ENCODE peak calls at places on chromosome 1, in nine cellular contexts. One of them, this sample, is unnamed.

GRCh38 chr1:164611754-164612642 is 53.0 kb downstream of the PBX1 start:
- DNase-seq in hepatocyte: peak; percentile 54
- DNase-seq in PC-3: peak; percentile 93
- DNase-seq in GM23338: peak; percentile 71
- DNase-seq in OCI-LY7: no peak
- DNase-seq in MM.1S: no peak
- DNase-seq in HCT116: peak; percentile 71
- DNase-seq in neural progenitor cell: peak; percentile 69
- DNase-seq in SK-N-SH: peak; percentile 16
- DNase-seq in this sample: peak; percentile 57

GRCh38 chr1:223031690-223032601 is 111.1 kb downstream of the TLR5 start:
- DNase-seq in hepatocyte: no peak
- DNase-seq in PC-3: peak; percentile 50
- DNase-seq in GM23338: no peak
- DNase-seq in OCI-LY7: no peak
- DNase-seq in MM.1S: no peak
- DNase-seq in HCT116: no peak
- DNase-seq in neural progenitor cell: no peak
- DNase-seq in SK-N-SH: no peak
- DNase-seq in this sample: peak; percentile 96

GRCh38 chr1:240337795-240338194 is 246.1 kb downstream of the FMN2 start:
- DNase-seq in hepatocyte: peak; percentile 63
- DNase-seq in PC-3: no peak
- DNase-seq in GM23338: no peak
- DNase-seq in OCI-LY7: no peak
- DNase-seq in MM.1S: no peak
- DNase-seq in HCT116: no peak
- DNase-seq in neural progenitor cell: no peak
- DNase-seq in SK-N-SH: peak; percentile 5
- DNase-seq in this sample: peak; percentile 94

GRCh38 chr1:180027949-180028445 is 73.4 kb downstream of the CEP350 start:
- DNase-seq in hepatocyte: no peak
- DNase-seq in PC-3: peak; percentile 37
- DNase-seq in GM23338: no peak
- DNase-seq in OCI-LY7: no peak
- DNase-seq in MM.1S: no peak
- DNase-seq in HCT116: no peak
- DNase-seq in neural progenitor cell: no peak
- DNase-seq in SK-N-SH: no peak
- DNase-seq in this sample: peak; percentile 88

GRCh38 chr1:197976368-197976767 is 59.2 kb downstream of the LHX9 start:
- DNase-seq in hepatocyte: no peak
- DNase-seq in PC-3: peak; percentile 63
- DNase-seq in GM23338: no peak
- DNase-seq in OCI-LY7: no peak
- DNase-seq in MM.1S: no peak
- DNase-seq in HCT116: no peak
- DNase-seq in neural progenitor cell: no peak
- DNase-seq in SK-N-SH: no peak
- DNase-seq in this sample: no peak

GRCh38 chr1:34590211-34590623 is 164.6 kb upstream of the GJB5 start:
- DNase-seq in hepatocyte: peak; percentile 87
- DNase-seq in PC-3: peak; percentile 85
- DNase-seq in GM23338: peak; percentile 54
- DNase-seq in OCI-LY7: no peak
- DNase-seq in MM.1S: no peak
- DNase-seq in HCT116: peak; percentile 19
- DNase-seq in neural progenitor cell: peak; percentile 33
- DNase-seq in SK-N-SH: peak; percentile 43
- DNase-seq in this sample: peak; percentile 16

GRCh38 chr1:186050360-186050759 is 316.2 kb downstream of the HMCN1 start:
- DNase-seq in hepatocyte: no peak
- DNase-seq in PC-3: peak; percentile 79
- DNase-seq in GM23338: no peak
- DNase-seq in OCI-LY7: no peak
- DNase-seq in MM.1S: no peak
- DNase-seq in HCT116: no peak
- DNase-seq in neural progenitor cell: no peak
- DNase-seq in SK-N-SH: no peak
- DNase-seq in this sample: peak; percentile 57

GRCh38 chr1:206467915-206468314 is 2.4 kb upstream of the IKBKE start:
- DNase-seq in hepatocyte: no peak
- DNase-seq in PC-3: no peak
- DNase-seq in GM23338: no peak
- DNase-seq in OCI-LY7: peak; percentile 78
- DNase-seq in MM.1S: no peak
- DNase-seq in HCT116: no peak
- DNase-seq in neural progenitor cell: no peak
- DNase-seq in SK-N-SH: no peak
- DNase-seq in this sample: no peak

GRCh38 chr1:109928591-109929111 is 18.0 kb downstream of the CSF1 start:
- DNase-seq in hepatocyte: peak; percentile 37
- DNase-seq in PC-3: no peak
- DNase-seq in GM23338: no peak
- DNase-seq in OCI-LY7: no peak
- DNase-seq in MM.1S: no peak
- DNase-seq in HCT116: no peak
- DNase-seq in neural progenitor cell: no peak
- DNase-seq in SK-N-SH: no peak
- DNase-seq in this sample: peak; percentile 53

GRCh38 chr1:236854602-236854978 is 59.5 kb downstream of the MTR start:
- DNase-seq in hepatocyte: no peak
- DNase-seq in PC-3: peak; percentile 68
- DNase-seq in GM23338: no peak
- DNase-seq in OCI-LY7: no peak
- DNase-seq in MM.1S: no peak
- DNase-seq in HCT116: no peak
- DNase-seq in neural progenitor cell: no peak
- DNase-seq in SK-N-SH: no peak
- DNase-seq in this sample: peak; percentile 70

GRCh38 chr1:117210386-117210785 is 341 bp downstream of the VTCN1 start:
- DNase-seq in hepatocyte: no peak
- DNase-seq in PC-3: no peak
- DNase-seq in GM23338: no peak
- DNase-seq in OCI-LY7: no peak
- DNase-seq in MM.1S: no peak
- DNase-seq in HCT116: no peak
- DNase-seq in neural progenitor cell: no peak
- DNase-seq in SK-N-SH: no peak
- DNase-seq in this sample: no peak

GRCh38 chr1:119712342-119713038 is 756 bp downstream of the PHGDH start:
- DNase-seq in hepatocyte: peak; percentile 92
- DNase-seq in PC-3: peak; percentile 66
- DNase-seq in GM23338: peak; percentile 94
- DNase-seq in OCI-LY7: peak; percentile 88
- DNase-seq in MM.1S: peak; percentile 30
- DNase-seq in HCT116: peak; percentile 19
- DNase-seq in neural progenitor cell: peak; percentile 89
- DNase-seq in SK-N-SH: peak; percentile 90
- DNase-seq in this sample: peak; percentile 96

GRCh38 chr1:230029244-230029643 is 37.8 kb upstream of the GALNT2 start:
- DNase-seq in hepatocyte: no peak
- DNase-seq in PC-3: no peak
- DNase-seq in GM23338: peak; percentile 42
- DNase-seq in OCI-LY7: no peak
- DNase-seq in MM.1S: no peak
- DNase-seq in HCT116: no peak
- DNase-seq in neural progenitor cell: no peak
- DNase-seq in SK-N-SH: no peak
- DNase-seq in this sample: no peak

GRCh38 chr1:117930484-117930883 is 945 bp downstream of the WDR3 start:
- DNase-seq in hepatocyte: no peak
- DNase-seq in PC-3: no peak
- DNase-seq in GM23338: peak; percentile 5
- DNase-seq in OCI-LY7: no peak
- DNase-seq in MM.1S: no peak
- DNase-seq in HCT116: no peak
- DNase-seq in neural progenitor cell: peak; percentile 4
- DNase-seq in SK-N-SH: peak; percentile 4
- DNase-seq in this sample: peak; percentile 41

GRCh38 chr1:68346192-68346808 is 103.5 kb downstream of the RPE65 start:
- DNase-seq in hepatocyte: peak; percentile 13
- DNase-seq in PC-3: peak; percentile 58
- DNase-seq in GM23338: peak; percentile 50
- DNase-seq in OCI-LY7: peak; percentile 29
- DNase-seq in MM.1S: peak; percentile 27
- DNase-seq in HCT116: peak; percentile 45
- DNase-seq in neural progenitor cell: peak; percentile 33
- DNase-seq in SK-N-SH: peak; percentile 19
- DNase-seq in this sample: peak; percentile 49

DNA sequence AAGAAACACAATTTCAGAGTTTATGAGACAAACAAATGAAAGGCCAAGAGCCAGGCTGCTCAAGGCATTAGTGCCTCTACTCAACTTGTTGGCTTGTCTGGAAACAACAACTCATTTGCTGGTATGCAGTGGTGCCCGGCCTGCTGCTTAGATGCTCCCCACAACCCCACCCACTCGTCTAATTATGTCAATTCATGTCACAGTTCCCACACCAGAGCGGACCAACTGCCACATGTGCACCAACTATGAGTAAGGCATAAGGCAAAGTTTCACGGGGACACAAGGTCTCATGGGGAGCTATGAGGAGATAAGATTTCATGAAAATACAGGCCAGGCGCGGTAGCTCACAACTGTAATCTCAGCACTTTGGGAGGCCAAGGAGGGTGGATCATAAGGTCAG is 34.5 kb upstream of the LRRC38 start:
- DNase-seq in hepatocyte: no peak
- DNase-seq in PC-3: no peak
- DNase-seq in GM23338: no peak
- DNase-seq in OCI-LY7: no peak
- DNase-seq in MM.1S: no peak
- DNase-seq in HCT116: no peak
- DNase-seq in neural progenitor cell: no peak
- DNase-seq in SK-N-SH: no peak
- DNase-seq in this sample: no peak
- TF ChIP-seq EZH2phosphoT487 in hepatocyte: no peak
- TF ChIP-seq EZH2phosphoT487 in PC-3: no peak
- TF ChIP-seq EZH2phosphoT487 in GM23338: no peak
- TF ChIP-seq EZH2phosphoT487 in OCI-LY7: no peak
- TF ChIP-seq EZH2phosphoT487 in MM.1S: no peak
- TF ChIP-seq EZH2phosphoT487 in HCT116: no peak
- TF ChIP-seq EZH2phosphoT487 in neural progenitor cell: no peak
- TF ChIP-seq EZH2phosphoT487 in SK-N-SH: no peak
- TF ChIP-seq EZH2phosphoT487 in this sample: no peak

GRCh38 chr1:17075470-17076255 is 21.8 kb upstream of the SDHB start:
- DNase-seq in hepatocyte: peak; percentile 72
- DNase-seq in PC-3: peak; percentile 72
- DNase-seq in GM23338: peak; percentile 84
- DNase-seq in OCI-LY7: peak; percentile 35
- DNase-seq in MM.1S: peak; percentile 57
- DNase-seq in HCT116: peak; percentile 18
- DNase-seq in neural progenitor cell: peak; percentile 79
- DNase-seq in SK-N-SH: no peak
- DNase-seq in this sample: peak; percentile 36
- TF ChIP-seq EZH2phosphoT487 in hepatocyte: no peak
- TF ChIP-seq EZH2phosphoT487 in PC-3: no peak
- TF ChIP-seq EZH2phosphoT487 in GM23338: no peak
- TF ChIP-seq EZH2phosphoT487 in OCI-LY7: no peak
- TF ChIP-seq EZH2phosphoT487 in MM.1S: no peak
- TF ChIP-seq EZH2phosphoT487 in HCT116: no peak
- TF ChIP-seq EZH2phosphoT487 in neural progenitor cell: no peak
- TF ChIP-seq EZH2phosphoT487 in SK-N-SH: no peak
- TF ChIP-seq EZH2phosphoT487 in this sample: no peak

DNA sequence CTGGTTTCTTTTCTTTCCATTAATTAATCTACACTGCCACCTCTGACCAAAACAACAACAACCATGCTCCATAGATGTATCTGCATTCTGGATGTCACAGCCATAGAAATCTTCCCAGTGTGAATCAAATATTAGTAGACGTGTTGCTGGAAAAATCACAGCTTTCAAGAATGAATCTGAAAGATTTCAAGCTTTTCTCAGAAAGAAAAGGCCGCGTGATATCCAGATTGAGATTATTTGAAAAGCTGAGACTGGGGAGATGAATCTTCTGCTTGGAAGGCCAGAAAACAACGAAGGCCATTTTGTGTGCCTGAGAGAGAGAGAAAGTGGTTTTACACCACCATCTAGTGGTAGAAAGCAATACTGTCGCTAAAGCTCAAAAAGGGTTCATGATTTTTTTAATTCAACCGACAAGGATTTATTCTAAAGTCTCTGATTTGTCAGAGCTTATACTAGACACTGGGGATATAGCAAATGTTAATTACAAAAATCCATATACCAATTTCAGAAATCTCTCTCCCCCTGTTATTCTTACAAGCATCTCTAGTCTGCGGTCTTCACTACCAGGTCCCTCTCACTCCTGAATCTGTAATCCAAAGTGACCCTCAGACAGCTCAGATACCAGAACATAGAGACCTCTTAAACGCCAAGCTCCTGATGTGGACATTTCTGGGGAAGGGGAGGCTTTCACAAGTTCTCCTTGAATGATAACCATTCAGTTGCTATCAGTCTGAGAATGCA is 87.5 kb upstream of the SGIP1 start:
- DNase-seq in hepatocyte: peak; percentile 76
- DNase-seq in PC-3: peak; percentile 86
- DNase-seq in GM23338: peak; percentile 80
- DNase-seq in OCI-LY7: peak; percentile 85
- DNase-seq in MM.1S: peak; percentile 74
- DNase-seq in HCT116: peak; percentile 74
- DNase-seq in neural progenitor cell: peak; percentile 76
- DNase-seq in SK-N-SH: peak; percentile 64
- DNase-seq in this sample: peak; percentile 80
- TF ChIP-seq EZH2phosphoT487 in hepatocyte: no peak
- TF ChIP-seq EZH2phosphoT487 in PC-3: no peak
- TF ChIP-seq EZH2phosphoT487 in GM23338: no peak
- TF ChIP-seq EZH2phosphoT487 in OCI-LY7: no peak
- TF ChIP-seq EZH2phosphoT487 in MM.1S: no peak
- TF ChIP-seq EZH2phosphoT487 in HCT116: no peak
- TF ChIP-seq EZH2phosphoT487 in neural progenitor cell: no peak
- TF ChIP-seq EZH2phosphoT487 in SK-N-SH: no peak
- TF ChIP-seq EZH2phosphoT487 in this sample: no peak

DNA sequence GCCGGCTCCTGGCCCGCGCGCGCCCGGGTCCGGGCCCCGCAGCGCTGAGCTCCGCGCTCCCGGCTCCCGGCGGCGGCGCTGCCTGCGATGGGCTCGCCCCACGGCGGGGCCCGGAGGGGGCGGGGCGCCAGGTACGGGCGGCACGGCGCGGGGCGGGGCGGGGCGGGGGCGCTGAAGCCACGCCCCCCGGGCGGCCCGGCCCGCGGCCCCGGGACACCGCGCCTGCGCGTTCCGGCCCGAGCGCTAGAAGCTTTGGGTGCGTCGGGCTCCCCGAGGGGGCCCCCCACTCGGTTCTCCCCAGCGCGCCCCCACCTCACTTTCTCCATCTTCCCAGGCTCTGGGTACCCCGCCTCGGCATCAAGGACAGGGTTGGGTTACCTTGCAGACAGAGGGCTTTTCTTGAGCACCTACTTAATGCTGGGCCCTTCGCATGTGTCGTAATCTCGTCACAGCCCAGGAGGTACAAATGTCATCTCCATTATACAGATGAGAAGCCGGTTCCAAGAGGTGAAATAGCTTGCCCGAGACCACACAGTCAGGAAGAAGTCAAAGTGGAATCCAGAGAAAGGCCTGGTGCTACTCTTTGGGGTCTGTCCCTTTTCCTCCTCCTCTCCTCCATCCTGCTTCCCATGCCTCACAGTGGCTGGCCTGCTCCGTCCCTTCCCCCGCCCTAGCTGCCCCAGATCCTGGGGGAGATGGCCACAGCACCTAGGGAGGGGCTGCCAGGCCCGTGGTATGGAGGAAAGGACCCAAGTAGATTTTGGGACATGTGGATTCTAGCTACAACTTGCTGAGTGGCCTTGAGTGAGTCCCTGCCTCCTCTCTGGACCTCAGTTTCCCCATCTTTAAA is 46.5 kb downstream of the RAP1GAP start:
- DNase-seq in hepatocyte: peak; percentile 90
- DNase-seq in PC-3: peak; percentile 63
- DNase-seq in GM23338: peak; percentile 74
- DNase-seq in OCI-LY7: no peak
- DNase-seq in MM.1S: peak; percentile 59
- DNase-seq in HCT116: no peak
- DNase-seq in neural progenitor cell: peak; percentile 93
- DNase-seq in SK-N-SH: peak; percentile 94
- DNase-seq in this sample: peak; percentile 39
- TF ChIP-seq EZH2phosphoT487 in hepatocyte: no peak
- TF ChIP-seq EZH2phosphoT487 in PC-3: no peak
- TF ChIP-seq EZH2phosphoT487 in GM23338: no peak
- TF ChIP-seq EZH2phosphoT487 in OCI-LY7: no peak
- TF ChIP-seq EZH2phosphoT487 in MM.1S: no peak
- TF ChIP-seq EZH2phosphoT487 in HCT116: no peak
- TF ChIP-seq EZH2phosphoT487 in neural progenitor cell: no peak
- TF ChIP-seq EZH2phosphoT487 in SK-N-SH: no peak
- TF ChIP-seq EZH2phosphoT487 in this sample: no peak

This sample was measured in GM23248.